ENCODE peak calls at places on chromosomes 7 and 10, in four cellular contexts. One of them, this sample, is unnamed.

GRCh38 chr10:123154943-123155505 is 822 bp downstream of the BUB3 start:
- DNase-seq in HepG2: peak
- DNase-seq in K562: peak
- DNase-seq in HCT116: peak
- DNase-seq in this sample: no peak

GRCh38 chr7:112596260-112596659 is 115.5 kb downstream of the LSMEM1 start:
- DNase-seq in HCT116: no peak
- DNase-seq in K562: no peak
- DNase-seq in HepG2: no peak
- DNase-seq in this sample: no peak

GRCh38 chr7:55030314-55030713 is 11.5 kb downstream of the EGFR start:
- DNase-seq in HCT116: no peak
- DNase-seq in K562: no peak
- DNase-seq in HepG2: no peak
- DNase-seq in this sample: no peak

GRCh38 chr7:11786186-11786585 is 45.8 kb downstream of the THSD7A start:
- DNase-seq in K562: no peak
- DNase-seq in HepG2: no peak
- DNase-seq in HCT116: no peak
- DNase-seq in this sample: peak

GRCh38 chr10:61815505-61815904 is 86.0 kb upstream of the ARID5B start:
- DNase-seq in HCT116: no peak
- DNase-seq in HepG2: no peak
- DNase-seq in K562: no peak
- DNase-seq in this sample: no peak

GRCh38 chr10:97336942-97337719 is 2.6 kb upstream of the FRAT2 start:
- DNase-seq in K562: no peak
- DNase-seq in HCT116: no peak
- DNase-seq in HepG2: no peak
- DNase-seq in this sample: no peak

GRCh38 chr10:125017547-125018298 is 75.8 kb downstream of the ZRANB1 start:
- DNase-seq in HCT116: no peak
- DNase-seq in K562: no peak
- DNase-seq in HepG2: no peak
- DNase-seq in this sample: no peak

GRCh38 chr7:21020667-21021066 is 234.0 kb upstream of the SP8 start:
- DNase-seq in K562: no peak
- DNase-seq in HCT116: no peak
- DNase-seq in HepG2: no peak
- DNase-seq in this sample: no peak

GRCh38 chr7:105011771-105012502 is 2.1 kb upstream of the KMT2E start:
- DNase-seq in HCT116: no peak
- DNase-seq in K562: peak
- DNase-seq in HepG2: no peak
- DNase-seq in this sample: no peak

GRCh38 chr7:105012503-105013282 is 1.3 kb upstream of the KMT2E start:
- DNase-seq in K562: peak
- DNase-seq in HepG2: peak
- DNase-seq in HCT116: peak
- DNase-seq in this sample: peak

GRCh38 chr7:105009667-105010537 is 4.1 kb upstream of the KMT2E start:
- DNase-seq in HCT116: no peak
- DNase-seq in K562: no peak
- DNase-seq in HepG2: no peak
- DNase-seq in this sample: no peak

GRCh38 chr7:105013283-105013817 is 655 bp upstream of the KMT2E start:
- DNase-seq in HepG2: peak
- DNase-seq in K562: peak
- DNase-seq in HCT116: peak
- DNase-seq in this sample: peak

DNA sequence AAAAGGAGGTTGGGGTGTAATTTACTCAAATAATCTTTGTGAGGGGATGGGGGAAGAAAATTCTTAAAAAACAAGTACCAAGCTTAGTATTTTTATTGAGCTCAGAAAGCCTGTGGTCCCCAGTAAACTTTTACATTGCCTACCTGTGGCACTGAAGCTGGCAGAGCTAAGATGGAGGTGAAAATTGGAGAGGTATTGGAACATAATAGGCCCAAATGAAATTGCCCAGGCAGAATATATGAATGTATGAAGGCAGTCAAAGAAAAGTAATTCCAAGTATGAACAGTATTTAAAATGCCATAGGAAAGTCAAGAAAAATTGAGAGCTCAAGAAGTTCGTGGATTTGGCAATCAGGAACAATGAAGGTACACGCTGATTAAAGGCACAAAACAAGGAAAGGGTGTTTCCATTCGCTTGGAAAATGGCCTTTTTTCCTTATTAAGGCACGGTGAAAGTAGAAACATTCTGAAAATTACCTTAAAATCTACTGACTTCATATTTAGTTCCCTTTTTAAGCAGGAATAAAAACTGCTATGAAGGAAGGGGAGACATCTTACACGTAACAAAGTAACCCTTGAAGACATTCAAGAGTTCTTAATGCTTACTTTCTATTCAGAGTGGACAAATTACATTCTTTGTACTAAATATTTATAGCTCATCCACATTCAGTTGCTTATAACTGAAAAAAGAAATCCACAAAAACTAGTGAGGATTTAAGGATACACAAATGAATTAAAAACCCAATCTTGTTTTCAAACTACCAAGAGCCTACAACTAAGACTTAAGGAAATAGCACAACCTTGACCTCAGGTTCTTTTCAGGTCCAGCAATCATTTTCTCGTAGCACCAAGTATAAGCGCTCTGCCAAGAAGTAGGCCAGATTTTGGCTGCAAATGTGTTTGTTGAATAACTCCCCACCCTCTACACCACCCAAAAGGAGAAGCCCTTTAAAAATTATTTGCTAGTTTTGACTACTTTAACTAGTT is 3.2 kb upstream of the KMT2E start:
- DNase-seq in HCT116: no peak
- DNase-seq in K562: peak
- DNase-seq in HepG2: no peak
- DNase-seq in this sample: no peak
- H3K4me3 ChIP-seq in HCT116: peak
- H3K4me3 ChIP-seq in K562: peak
- H3K4me3 ChIP-seq in HepG2: peak
- H3K4me3 ChIP-seq in this sample: peak

DNA sequence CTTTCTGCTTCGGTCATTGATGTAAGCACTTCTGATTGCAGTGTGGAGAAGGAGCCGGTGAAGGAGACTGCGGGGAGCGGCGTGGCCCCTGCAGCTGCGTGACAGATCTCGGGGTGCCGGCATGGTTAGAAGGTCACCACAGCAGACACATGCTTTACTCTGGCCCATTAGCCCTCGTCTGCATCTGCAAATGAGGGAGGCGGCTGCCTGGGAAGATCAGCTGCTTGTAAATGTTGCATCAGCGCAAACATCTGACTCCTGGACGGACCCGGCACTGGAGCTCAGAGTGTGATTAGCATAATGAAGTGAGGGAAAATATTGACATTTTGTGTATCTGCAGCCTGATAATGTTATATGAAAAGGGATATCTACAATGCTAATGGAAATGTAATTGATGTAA is 30.5 kb upstream of the MNX1 start:
- DNase-seq in HCT116: no peak
- DNase-seq in K562: peak
- DNase-seq in HepG2: no peak
- DNase-seq in this sample: no peak
- TF ChIP-seq TCF7L2 in HCT116: no peak
- TF ChIP-seq TCF7L2 in K562: no peak
- TF ChIP-seq TCF7L2 in HepG2: no peak
- TF ChIP-seq TCF7L2 in this sample: no peak

GRCh38 chr7:22332481-22332880 is 24.5 kb downstream of the RAPGEF5 start:
- DNase-seq in K562: no peak
- DNase-seq in HepG2: no peak
- DNase-seq in HCT116: no peak
- DNase-seq in this sample: no peak
- H3K4me3 ChIP-seq in K562: no peak
- H3K4me3 ChIP-seq in HepG2: no peak
- H3K4me3 ChIP-seq in HCT116: no peak
- H3K4me3 ChIP-seq in this sample: no peak

GRCh38 chr7:4886671-4887070 is 3.2 kb upstream of the RADIL start:
- DNase-seq in HepG2: no peak
- DNase-seq in K562: no peak
- DNase-seq in HCT116: no peak
- DNase-seq in this sample: no peak

GRCh38 chr7:4885317-4885807 is 1.8 kb upstream of the RADIL start:
- DNase-seq in HCT116: no peak
- DNase-seq in K562: no peak
- DNase-seq in HepG2: no peak
- DNase-seq in this sample: no peak

GRCh38 chr7:4883352-4884144 is at the start of gene RADIL:
- DNase-seq in HepG2: peak
- DNase-seq in K562: peak
- DNase-seq in HCT116: peak
- DNase-seq in this sample: no peak

GRCh38 chr7:4889682-4890081 is 6.2 kb upstream of the RADIL start:
- DNase-seq in K562: no peak
- DNase-seq in HepG2: no peak
- DNase-seq in HCT116: no peak
- DNase-seq in this sample: no peak

GRCh38 chr7:4888161-4888560 is 4.6 kb upstream of the RADIL start:
- DNase-seq in HepG2: no peak
- DNase-seq in HCT116: no peak
- DNase-seq in K562: no peak
- DNase-seq in this sample: no peak
- TF ChIP-seq TCF7L2 in HepG2: no peak
- TF ChIP-seq TCF7L2 in HCT116: no peak
- TF ChIP-seq TCF7L2 in K562: no peak
- TF ChIP-seq TCF7L2 in this sample: no peak

GRCh38 chr10:112958275-112958995 is 8.4 kb downstream of the TCF7L2 start:
- DNase-seq in HepG2: no peak
- DNase-seq in HCT116: no peak
- DNase-seq in K562: no peak
- DNase-seq in this sample: no peak
- H3K4me3 ChIP-seq in HepG2: no peak
- H3K4me3 ChIP-seq in HCT116: peak
- H3K4me3 ChIP-seq in K562: no peak
- H3K4me3 ChIP-seq in this sample: peak

GRCh38 chr7:85232068-85232467 is 45.2 kb upstream of the SEMA3D start:
- DNase-seq in HepG2: no peak
- DNase-seq in HCT116: no peak
- DNase-seq in K562: no peak
- DNase-seq in this sample: no peak

GRCh38 chr7:85234746-85235145 is 47.9 kb upstream of the SEMA3D start:
- DNase-seq in HCT116: no peak
- DNase-seq in HepG2: no peak
- DNase-seq in K562: no peak
- DNase-seq in this sample: no peak

GRCh38 chr7:85239114-85239513 is 52.3 kb upstream of the SEMA3D start:
- DNase-seq in HCT116: no peak
- DNase-seq in K562: no peak
- DNase-seq in HepG2: no peak
- DNase-seq in this sample: no peak

GRCh38 chr7:85237721-85238120 is 50.9 kb upstream of the SEMA3D start:
- DNase-seq in HCT116: no peak
- DNase-seq in K562: no peak
- DNase-seq in HepG2: no peak
- DNase-seq in this sample: no peak
- TF ChIP-seq TCF7L2 in HCT116: no peak
- TF ChIP-seq TCF7L2 in K562: no peak
- TF ChIP-seq TCF7L2 in HepG2: no peak
- TF ChIP-seq TCF7L2 in this sample: no peak